ENCODE peak calls at places on chromosomes 7 and 10, in seven cellular contexts. P is stimulated activated CD4-positive, alpha-beta T cell treated with anti-CD3 and anti-CD28 coated beads, Interleukin-15, amount 100 ng/mL, for 24 hours; I is A172; S is naive thymus-derived CD4-positive, alpha-beta T cell; K is colonic mucosa; J is GM12865; D is RWPE1. F is an unnamed sample.

GRCh38 chr7:123649956-123650355 is 5.7 kb upstream of the LMOD2 start:
- DNase-seq in J (no peak), I (peak; percentile 38), S (no peak), P (no peak), D (peak; percentile 41), K (no peak), F (no peak)

GRCh38 chr7:133233142-133233541 is 19.7 kb upstream of the EXOC4 start:
- DNase-seq in I (no peak), P (no peak), D (no peak), K (no peak), J (no peak), S (no peak), F (no peak)

GRCh38 chr7:36001546-36001945 is 151.5 kb upstream of the EEPD1 start:
- DNase-seq in S (no peak), J (no peak), K (no peak), P (no peak), I (no peak), D (no peak), F (no peak)

GRCh38 chr10:124474502-124475070 is 13.0 kb downstream of the LHPP start:
- DNase-seq in K (no peak), I (no peak), D (no peak), P (no peak), S (no peak), J (no peak), F (no peak)

GRCh38 chr10:84097787-84098353 is 41.4 kb upstream of the GHITM start:
- DNase-seq in J (peak; percentile 6), P (no peak), I (no peak), D (no peak), K (no peak), S (no peak), F (no peak)

GRCh38 chr7:69177941-69178494 is 420.3 kb upstream of the AUTS2 start:
- DNase-seq in J (no peak), K (no peak), P (no peak), D (no peak), I (peak; percentile 100), S (no peak), F (peak; percentile 60)

GRCh38 chr10:101018600-101019439 is 12.1 kb downstream of the PDZD7 start:
- DNase-seq in S (peak; percentile 61), J (peak; percentile 67), P (peak; percentile 90), I (peak; percentile 77), K (peak; percentile 87), D (no peak), F (peak; percentile 58)

GRCh38 chr7:105766421-105767191 is 109.8 kb downstream of the ATXN7L1 start:
- DNase-seq in J (peak; percentile 44), K (no peak), P (peak; percentile 37), S (no peak), D (no peak), I (no peak), F (no peak)

GRCh38 chr7:157662110-157662791 is 325.4 kb downstream of the DNAJB6 start:
- DNase-seq in P (no peak), I (no peak), D (no peak), S (no peak), J (no peak), K (no peak), F (no peak)

GRCh38 chr7:106346678-106347217 is 62.0 kb upstream of the NAMPT start:
- DNase-seq in J (peak; percentile 93), D (peak; percentile 77), S (peak; percentile 61), I (peak; percentile 96), K (no peak), P (peak; percentile 44), F (no peak)

GRCh38 chr10:22850541-22850940 is 77.3 kb upstream of the ARMC3 start:
- DNase-seq in D (no peak), S (no peak), J (no peak), K (no peak), I (no peak), P (no peak), F (no peak)

GRCh38 chr7:107995184-107996071 is 7.5 kb downstream of the LAMB1 start:
- DNase-seq in I (peak; percentile 92), D (peak; percentile 71), P (no peak), K (no peak), S (no peak), J (no peak), F (no peak)

GRCh38 chr10:99235872-99236626 is 397 bp upstream of the HPSE2 start:
- DNase-seq in K (peak; percentile 18), I (no peak), S (no peak), D (no peak), P (no peak), J (no peak), F (peak; percentile 24)

GRCh38 chr7:122893486-122893885 is 7.2 kb upstream of the CADPS2 start:
- DNase-seq in K (no peak), D (no peak), S (no peak), J (no peak), I (no peak), P (no peak), F (no peak)

GRCh38 chr10:117137031-117137910 is 799 bp downstream of the VAX1 start:
- DNase-seq in S (no peak), K (no peak), J (no peak), D (peak; percentile 60), I (no peak), P (peak; percentile 34), F (no peak)